ENCODE peak calls at places on chromosomes 2 and 18, in four cellular contexts. Q is kidney, Z is transverse colon, H is osteoblast. U is an unnamed sample.

GRCh38 chr18:55351980-55352714 is 235.8 kb downstream of the TCF4 start:
- DNase-seq in Q (no peak), Z (no peak), H (no peak), U (no peak)

GRCh38 chr2:191030521-191031154 is 16.7 kb upstream of the STAT1 start:
- DNase-seq in Q (no peak), Z (no peak), H (peak), U (no peak)

GRCh38 chr2:231017250-231017636 is 20.1 kb upstream of the C2orf72 start:
- DNase-seq in Q (no peak), Z (no peak), H (peak), U (no peak)

GRCh38 chr18:48580782-48581181 is 42.0 kb downstream of the CTIF start:
- DNase-seq in Q (peak), Z (no peak), H (no peak), U (peak)

GRCh38 chr2:178279636-178280035 is 85.3 kb downstream of the OSBPL6 start:
- DNase-seq in Q (no peak), Z (no peak), H (no peak), U (no peak)

GRCh38 chr2:101197215-101197745 is 46.1 kb upstream of the TBC1D8 start:
- DNase-seq in Q (no peak), Z (no peak), H (peak), U (no peak)

GRCh38 chr2:235870515-235870914 is 297.7 kb downstream of the GBX2 start:
- DNase-seq in Q (no peak), Z (no peak), H (no peak), U (no peak)

GRCh38 chr2:223044092-223044836 is 7.7 kb upstream of the KCNE4 start:
- DNase-seq in Q (no peak), Z (no peak), H (no peak), U (no peak)

GRCh38 chr2:67797801-67798535 is 264.8 kb downstream of the C1D start:
- DNase-seq in Q (no peak), Z (no peak), H (peak), U (no peak)

GRCh38 chr2:16635796-16636699 is 29.6 kb downstream of the CYRIA start:
- DNase-seq in Q (no peak), Z (no peak), H (peak), U (no peak)

DNA sequence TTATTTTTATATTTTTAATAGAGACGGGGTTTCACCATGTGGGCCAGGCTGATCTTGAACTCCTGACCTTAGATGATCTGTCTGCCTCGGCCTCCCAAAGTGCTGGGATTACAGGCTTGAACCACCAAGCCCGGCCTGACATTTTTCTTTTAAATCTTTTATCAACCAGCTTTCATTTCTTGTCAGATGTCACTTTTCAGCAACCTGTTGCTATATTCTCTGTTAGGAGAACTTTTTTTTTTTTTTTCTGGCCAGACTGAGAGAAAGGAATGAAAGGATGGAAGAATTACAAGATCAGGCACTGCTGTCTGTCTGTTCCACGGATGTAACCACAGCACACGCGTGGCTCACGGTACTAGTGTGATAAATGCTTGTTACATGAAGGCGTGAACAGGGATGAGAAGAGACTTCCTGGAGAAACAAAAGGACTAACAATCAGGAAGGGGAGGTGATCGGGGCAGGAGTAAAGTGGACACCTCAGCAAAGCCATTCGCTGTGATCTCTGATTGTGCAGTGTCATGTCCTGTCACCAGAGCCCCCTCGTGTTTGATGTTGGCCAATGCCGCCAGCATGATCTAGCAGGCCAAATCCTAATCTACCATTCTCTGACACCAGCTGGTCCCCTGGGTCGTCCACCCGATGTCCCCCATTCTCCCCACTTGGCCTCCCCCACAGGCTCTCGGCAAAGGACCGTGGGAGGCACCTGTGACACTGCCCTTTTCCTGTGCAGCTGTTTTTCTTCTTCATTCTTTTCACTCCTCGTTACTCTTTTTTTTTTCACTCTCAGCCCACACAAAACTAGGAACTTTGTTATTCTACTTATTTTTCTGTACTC is 146.6 kb downstream of the TGIF1 start:
- DNase-seq in Q (peak), Z (peak), H (no peak), U (no peak)
- H3K4me3 ChIP-seq in Q (peak), Z (no peak), H (no peak), U (peak)

GRCh38 chr2:46106690-46107089 is 190.5 kb upstream of the EPAS1 start:
- DNase-seq in Q (no peak), Z (no peak), H (no peak), U (no peak)
- TF ChIP-seq CTCF in Q (no peak), Z (no peak), H (no peak), U (no peak)

GRCh38 chr18:13272411-13272810 is 53.9 kb downstream of the LDLRAD4 start:
- DNase-seq in Q (peak), Z (no peak), H (no peak), U (no peak)
- H3K4me3 ChIP-seq in Q (no peak), Z (no peak), H (no peak), U (no peak)

GRCh38 chr2:46876741-46877384 is 38.7 kb downstream of the MCFD2 start:
- DNase-seq in Q (no peak), Z (peak), H (peak), U (peak)
- TF ChIP-seq CTCF in Q (peak), Z (peak), H (peak), U (peak)